ENCODE peak calls at places on chromosomes 16 and 17, in four cellular contexts. P is GM12878, Z is H1, M is HepG2. B is an unnamed sample.

GRCh38 chr17:55576237-55576998 is 65.2 kb upstream of the SMIM36 start:
- DNase-seq in Z (no peak), P (peak; percentile 8), M (peak; percentile 28), B (no peak)

GRCh38 chr17:18974407-18975149 is 22.6 kb downstream of the SLC5A10 start:
- DNase-seq in Z (no peak), P (no peak), M (no peak), B (no peak)

GRCh38 chr16:4659363-4660353 is 33.7 kb upstream of the NUDT16L1 start:
- DNase-seq in M (no peak), Z (no peak), P (no peak), B (no peak)

GRCh38 chr16:67884-68789 is 4.3 kb downstream of the RHBDF1 start:
- DNase-seq in M (no peak), P (no peak), Z (no peak), B (no peak)

GRCh38 chr16:12435730-12436129 is 368.0 kb downstream of the CPPED1 start:
- DNase-seq in M (no peak), P (no peak), Z (no peak), B (no peak)

GRCh38 chr16:61382435-61382834 is 653.8 kb downstream of the CDH8 start:
- DNase-seq in Z (no peak), P (no peak), M (no peak), B (no peak)

GRCh38 chr17:66724581-66725341 is 110.2 kb upstream of the CACNG5 start:
- DNase-seq in M (no peak), P (no peak), Z (no peak), B (no peak)

GRCh38 chr17:50916708-50917417 is 50.7 kb upstream of the TOB1 start:
- DNase-seq in Z (no peak), P (no peak), M (no peak), B (no peak)

GRCh38 chr16:62732101-62732500 is 695.9 kb upstream of the CDH8 start:
- DNase-seq in Z (no peak), M (no peak), P (no peak), B (no peak)

GRCh38 chr17:38564869-38565268 is 40.9 kb downstream of the SRCIN1 start:
- DNase-seq in M (no peak), P (no peak), Z (no peak), B (no peak)

GRCh38 chr16:56122251-56122650 is 69.0 kb upstream of the GNAO1 start:
- DNase-seq in P (no peak), Z (no peak), M (no peak), B (no peak)

GRCh38 chr17:3678821-3679175 is 10.2 kb downstream of the EMC6 start:
- DNase-seq in M (no peak), P (no peak), Z (peak; percentile 39), B (no peak)

GRCh38 chr16:1014771-1015495 is 33.4 kb downstream of the SOX8 start:
- DNase-seq in M (no peak), Z (no peak), P (no peak), B (no peak)

GRCh38 chr17:58156839-58157803 is 8.9 kb downstream of the OR4D1 start:
- DNase-seq in Z (peak; percentile 78), P (no peak), M (no peak), B (no peak)

GRCh38 chr17:73359255-73359816 is 47.5 kb upstream of the CDC42EP4 start:
- DNase-seq in P (no peak), M (no peak), Z (no peak), B (no peak)

GRCh38 chr16:68490829-68491575 is 42.7 kb upstream of the SMPD3 start:
- DNase-seq in P (no peak), Z (no peak), M (no peak), B (no peak)

GRCh38 chr16:13968835-13969234 is 48.9 kb downstream of the ERCC4 start:
- DNase-seq in Z (no peak), M (no peak), P (no peak), B (no peak)

GRCh38 chr17:74842599-74843351 is 16.9 kb downstream of the GRIN2C start:
- DNase-seq in P (no peak), Z (peak; percentile 88), M (peak; percentile 52), B (no peak)

GRCh38 chr17:13725286-13725990 is 123.7 kb upstream of the HS3ST3A1 start:
- DNase-seq in P (no peak), Z (no peak), M (peak; percentile 22), B (no peak)

GRCh38 chr17:48333034-48333491 is 97.0 kb downstream of the SKAP1 start:
- DNase-seq in M (no peak), P (no peak), Z (no peak), B (no peak)

GRCh38 chr16:57062329-57062728 is 30.1 kb upstream of the CPNE2 start:
- DNase-seq in M (peak; percentile 45), Z (no peak), P (no peak), B (no peak)

GRCh38 chr17:74698069-74698468 is 14.7 kb downstream of the CD300LF start:
- DNase-seq in P (no peak), M (no peak), Z (no peak), B (no peak)

GRCh38 chr16:72939247-72939646 is 108.7 kb downstream of the ZFHX3 start:
- DNase-seq in P (no peak), Z (no peak), M (no peak), B (no peak)

GRCh38 chr17:73378974-73379470 is 67.2 kb upstream of the CDC42EP4 start:
- DNase-seq in Z (no peak), M (no peak), P (no peak), B (no peak)

GRCh38 chr16:57609541-57610401 is 18.7 kb upstream of the ADGRG1 start:
- DNase-seq in Z (peak; percentile 41), P (peak; percentile 83), M (no peak), B (no peak)

GRCh38 chr16:83345846-83346245 is 461.9 kb upstream of the HSBP1 start:
- DNase-seq in P (no peak), M (no peak), Z (no peak), B (no peak)

GRCh38 chr16:52964290-52964689 is 88.4 kb downstream of the CHD9NB start:
- DNase-seq in P (no peak), Z (no peak), M (no peak), B (no peak)

GRCh38 chr16:83205896-83206295 is 579.1 kb downstream of the CDH13 start:
- DNase-seq in M (no peak), P (no peak), Z (no peak), B (no peak)

GRCh38 chr17:31467502-31468256 is 76.2 kb downstream of the RAB11FIP4 start:
- DNase-seq in Z (peak; percentile 58), M (peak; percentile 91), P (no peak), B (no peak)

GRCh38 chr17:46194393-46195216 is 1.4 kb upstream of the KANSL1 start:
- DNase-seq in Z (no peak), P (peak; percentile 89), M (no peak), B (no peak)

GRCh38 chr16:13873835-13874438 is 46.0 kb upstream of the ERCC4 start:
- DNase-seq in M (peak; percentile 60), P (no peak), Z (peak; percentile 56), B (peak; percentile 67)

GRCh38 chr16:55502801-55503366 is 6.0 kb upstream of the LPCAT2 start:
- DNase-seq in Z (no peak), P (no peak), M (peak; percentile 79), B (no peak)

GRCh38 chr16:88739139-88739974 is 33.1 kb downstream of the CTU2 start:
- DNase-seq in P (no peak), M (no peak), Z (no peak), B (no peak)

GRCh38 chr17:74017461-74017860 is 186.0 kb upstream of the RPL38 start:
- DNase-seq in P (no peak), Z (no peak), M (no peak), B (no peak)

GRCh38 chr17:57531648-57532486 is 213.2 kb downstream of the CCDC182 start:
- DNase-seq in P (no peak), M (peak; percentile 78), Z (no peak), B (no peak)

GRCh38 chr17:71777048-71777638 is 343.7 kb upstream of the SOX9 start:
- DNase-seq in Z (no peak), M (no peak), P (no peak), B (no peak)

GRCh38 chr17:17495448-17496188 is 577 bp downstream of the RASD1 start:
- DNase-seq in M (no peak), Z (peak; percentile 67), P (no peak), B (no peak)

DNA sequence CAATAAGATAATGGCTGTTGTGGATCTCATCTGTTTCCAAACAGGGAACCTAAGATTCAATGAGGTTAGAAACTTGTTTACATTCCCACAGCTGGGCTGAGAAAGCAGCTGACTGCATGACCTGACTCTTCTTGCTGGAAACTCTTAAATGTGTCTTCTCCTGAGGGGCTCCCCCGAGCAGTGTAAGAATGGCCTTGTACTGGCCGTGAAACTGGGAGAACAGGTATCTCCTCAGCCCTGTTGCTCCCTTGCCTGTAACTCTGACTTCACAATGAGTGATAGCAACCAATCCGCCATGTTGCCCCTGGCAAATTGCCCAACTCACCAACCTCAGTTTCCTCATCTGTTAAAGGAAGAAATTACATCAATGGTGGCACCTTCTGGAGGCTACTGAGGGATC is 59.1 kb upstream of the CCL2 start:
- DNase-seq in Z (no peak), M (no peak), P (no peak), B (no peak)
- TF ChIP-seq SUZ12 in Z (no peak), M (no peak), P (no peak), B (no peak)

GRCh38 chr16:84933774-84934571 is 77.4 kb downstream of the ZDHHC7 start:
- DNase-seq in Z (no peak), M (peak; percentile 55), P (no peak), B (no peak)

GRCh38 chr16:84931506-84931905 is 79.8 kb downstream of the ZDHHC7 start:
- DNase-seq in Z (no peak), P (no peak), M (no peak), B (no peak)

GRCh38 chr16:84931107-84931494 is 80.2 kb downstream of the ZDHHC7 start:
- DNase-seq in P (no peak), M (no peak), Z (no peak), B (no peak)

GRCh38 chr16:84930298-84931106 is 80.8 kb downstream of the ZDHHC7 start:
- DNase-seq in M (no peak), P (no peak), Z (no peak), B (no peak)

GRCh38 chr16:84932691-84933090 is 78.6 kb downstream of the ZDHHC7 start:
- DNase-seq in M (no peak), Z (no peak), P (no peak), B (no peak)
- TF ChIP-seq ZNF274 in M (no peak), Z (no peak), P (no peak), B (no peak)

GRCh38 chr16:3654249-3654991 is at the start of gene DNASE1:
- DNase-seq in P (peak; percentile 9), Z (peak; percentile 85), M (peak; percentile 91), B (peak; percentile 68)
- TF ChIP-seq SUZ12 in P (no peak), Z (no peak), M (no peak), B (no peak)

GRCh38 chr17:65195716-65196115 is 58.5 kb downstream of the RGS9 start:
- DNase-seq in P (no peak), M (no peak), Z (no peak), B (no peak)

GRCh38 chr17:65191805-65192740 is 54.9 kb downstream of the RGS9 start:
- DNase-seq in P (no peak), M (peak; percentile 20), Z (no peak), B (no peak)

GRCh38 chr17:65190467-65191095 is 53.4 kb downstream of the RGS9 start:
- DNase-seq in Z (no peak), M (no peak), P (no peak), B (no peak)

GRCh38 chr17:65194670-65195334 is 57.6 kb downstream of the RGS9 start:
- DNase-seq in Z (no peak), P (no peak), M (no peak), B (no peak)

GRCh38 chr17:65193305-65194293 is 56.4 kb downstream of the RGS9 start:
- DNase-seq in M (no peak), P (no peak), Z (no peak), B (no peak)
- TF ChIP-seq ZNF274 in M (no peak), P (no peak), Z (no peak), B (no peak)

GRCh38 chr17:78774956-78775571 is 7.0 kb downstream of the CYTH1 start:
- DNase-seq in Z (no peak), P (no peak), M (no peak), B (no peak)
- TF ChIP-seq SUZ12 in Z (no peak), P (no peak), M (no peak), B (no peak)